ENCODE peak calls at places on chromosomes 4 and X, in four cellular contexts. Q is psoas muscle, Z is RWPE1, W is aorta. D is an unnamed sample.

GRCh38 chrX:142251665-142252064 is 46.6 kb upstream of the MAGEC2 start:
- DNase-seq in Q (no peak), Z (peak), W (no peak), D (no peak)

GRCh38 chr4:169080970-169081369 is 70.9 kb upstream of the CBR4 start:
- DNase-seq in Q (no peak), Z (no peak), W (no peak), D (no peak)

GRCh38 chr4:66216252-66216651 is 546.0 kb upstream of the EPHA5 start:
- DNase-seq in Q (no peak), Z (no peak), W (no peak), D (no peak)

GRCh38 chr4:8594097-8595038 is 1.8 kb downstream of the CPZ start:
- DNase-seq in Q (no peak), Z (peak), W (no peak), D (no peak)

GRCh38 chr4:170652571-170652970 is 562.8 kb upstream of the AADAT start:
- DNase-seq in Q (no peak), Z (no peak), W (no peak), D (no peak)

GRCh38 chr4:156889616-156890594 is 81.7 kb downstream of the PDGFC start:
- DNase-seq in Q (peak), Z (no peak), W (no peak), D (no peak)

GRCh38 chr4:6367313-6367945 is 97.8 kb downstream of the WFS1 start:
- DNase-seq in Q (no peak), Z (no peak), W (no peak), D (no peak)

GRCh38 chr4:185016946-185017797 is 1.1 kb upstream of the HELT start:
- DNase-seq in Q (no peak), Z (no peak), W (no peak), D (no peak)

GRCh38 chr4:73019462-73020047 is 50.0 kb downstream of the COX18 start:
- DNase-seq in Q (no peak), Z (peak), W (no peak), D (peak)

GRCh38 chrX:55056820-55057690 is 17.8 kb upstream of the PAGE2B start:
- DNase-seq in Q (no peak), Z (no peak), W (no peak), D (peak)

GRCh38 chr4:123037809-123038208 is 115.4 kb upstream of the NUDT6 start:
- DNase-seq in Q (no peak), Z (no peak), W (no peak), D (no peak)

GRCh38 chr4:121654738-121655137 is 42.0 kb downstream of the ANXA5 start:
- DNase-seq in Q (no peak), Z (no peak), W (no peak), D (no peak)

GRCh38 chr4:77950204-77950603 is 87.6 kb downstream of the MRPL1 start:
- DNase-seq in Q (no peak), Z (no peak), W (no peak), D (no peak)

GRCh38 chr4:173182403-173182802 is 13.8 kb downstream of the GALNT7 start:
- DNase-seq in Q (no peak), Z (peak), W (no peak), D (no peak)

GRCh38 chrX:31271615-31272471 is 200.0 kb upstream of the FTHL17 start:
- DNase-seq in Q (no peak), Z (peak), W (no peak), D (no peak)

GRCh38 chr4:44056721-44057151 is 391.9 kb downstream of the KCTD8 start:
- DNase-seq in Q (no peak), Z (no peak), W (no peak), D (no peak)

GRCh38 chrX:153865685-153866084 is 20.3 kb downstream of the L1CAM start:
- DNase-seq in Q (no peak), Z (no peak), W (no peak), D (no peak)

GRCh38 chrX:39577206-39577605 is 520.6 kb downstream of the BCOR start:
- DNase-seq in Q (no peak), Z (no peak), W (no peak), D (no peak)

GRCh38 chr4:11178433-11178832 is 250.3 kb downstream of the HS3ST1 start:
- DNase-seq in Q (no peak), Z (no peak), W (no peak), D (no peak)

GRCh38 chr4:53929955-53930798 is 134.2 kb downstream of the CHIC2 start:
- DNase-seq in Q (peak), Z (peak), W (peak), D (peak)

GRCh38 chr4:23114538-23114937 is 421.8 kb downstream of the GBA3 start:
- DNase-seq in Q (no peak), Z (no peak), W (no peak), D (no peak)

GRCh38 chrX:101040197-101040596 is 11.7 kb downstream of the TRMT2B start:
- DNase-seq in Q (no peak), Z (no peak), W (no peak), D (no peak)

GRCh38 chr4:53674891-53675290 is 83.6 kb upstream of the LNX1 start:
- DNase-seq in Q (no peak), Z (no peak), W (no peak), D (no peak)

GRCh38 chrX:111837226-111837625 is 38.8 kb upstream of the TRPC5OS start:
- DNase-seq in Q (no peak), Z (no peak), W (no peak), D (no peak)

GRCh38 chrX:110491846-110492620 is 133.4 kb downstream of the RTL9 start:
- DNase-seq in Q (no peak), Z (no peak), W (no peak), D (no peak)

GRCh38 chrX:49977319-49978090 is 55.1 kb downstream of the CLCN5 start:
- DNase-seq in Q (no peak), Z (no peak), W (no peak), D (no peak)

GRCh38 chr4:153407906-153408305 is 58.3 kb upstream of the TMEM131L start:
- DNase-seq in Q (no peak), Z (no peak), W (no peak), D (no peak)

GRCh38 chr4:76881375-76881774 is 16.6 kb downstream of the SOWAHB start:
- DNase-seq in Q (no peak), Z (peak), W (no peak), D (no peak)

GRCh38 chr4:770022-770421 is 55.9 kb downstream of the CPLX1 start:
- DNase-seq in Q (no peak), Z (no peak), W (no peak), D (no peak)

GRCh38 chr4:102139132-102139573 is 206.1 kb downstream of the SLC39A8 start:
- DNase-seq in Q (no peak), Z (peak), W (no peak), D (no peak)

GRCh38 chrX:1072637-1073377 is 139.6 kb downstream of the CRLF2 start:
- DNase-seq in Q (no peak), Z (no peak), W (no peak), D (no peak)

GRCh38 chrX:111372065-111372464 is 39.9 kb downstream of the DCX start:
- DNase-seq in Q (no peak), Z (no peak), W (no peak), D (no peak)

GRCh38 chr4:189113389-189113888 is 827.2 kb upstream of the FRG1 start:
- DNase-seq in Q (no peak), Z (no peak), W (no peak), D (no peak)

GRCh38 chr4:173498771-173499170 is 31.3 kb downstream of the HAND2 start:
- DNase-seq in Q (no peak), Z (no peak), W (no peak), D (no peak)

GRCh38 chr4:93891244-93891643 is 62.7 kb downstream of the ATOH1 start:
- DNase-seq in Q (no peak), Z (no peak), W (no peak), D (no peak)
- H3K27ac ChIP-seq in Q (no peak), Z (no peak), W (no peak), D (no peak)

GRCh38 chrX:9515464-9515863 is 50.6 kb downstream of the TBL1X start:
- DNase-seq in Q (no peak), Z (no peak), W (no peak), D (no peak)

GRCh38 chrX:9515973-9516538 is 51.2 kb downstream of the TBL1X start:
- DNase-seq in Q (no peak), Z (no peak), W (no peak), D (no peak)

GRCh38 chrX:9516635-9517034 is 51.8 kb downstream of the TBL1X start:
- DNase-seq in Q (no peak), Z (no peak), W (no peak), D (no peak)

GRCh38 chrX:9510366-9510765 is 45.5 kb downstream of the TBL1X start:
- DNase-seq in Q (no peak), Z (no peak), W (no peak), D (no peak)

DNA sequence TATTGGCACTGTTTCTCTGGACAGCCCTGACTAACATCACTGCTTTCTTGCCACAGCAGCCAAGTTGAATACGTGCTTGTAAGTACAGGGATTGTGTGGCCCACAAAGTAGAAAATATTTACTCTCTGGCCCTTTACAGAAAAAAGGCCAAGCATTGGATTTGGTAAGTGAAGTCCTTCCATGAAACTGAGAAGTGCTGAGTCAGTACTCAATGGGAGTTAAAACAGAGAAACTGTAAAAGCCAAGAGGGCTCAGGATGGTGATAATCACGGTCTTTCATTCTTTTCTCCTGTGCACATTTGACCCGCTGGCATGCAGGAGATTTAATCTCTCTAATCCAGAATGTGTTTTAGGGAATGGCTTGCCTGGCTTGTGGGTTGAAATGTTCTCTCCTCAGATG is 46.1 kb downstream of the TBL1X start:
- DNase-seq in Q (no peak), Z (no peak), W (no peak), D (no peak)
- H3K27ac ChIP-seq in Q (no peak), Z (no peak), W (no peak), D (no peak)

GRCh38 chr4:103493450-103494159 is 226.2 kb downstream of the TACR3 start:
- DNase-seq in Q (no peak), Z (no peak), W (no peak), D (no peak)
- H3K27ac ChIP-seq in Q (no peak), Z (no peak), W (no peak), D (no peak)

GRCh38 chr4:141220271-141220654 is 432 bp upstream of the ZNF330 start:
- DNase-seq in Q (no peak), Z (no peak), W (no peak), D (no peak)
- H3K27ac ChIP-seq in Q (peak), Z (no peak), W (no peak), D (peak)

GRCh38 chr4:186749611-186750281 is 26.1 kb upstream of the FAT1 start:
- DNase-seq in Q (no peak), Z (no peak), W (no peak), D (no peak)
- H3K27ac ChIP-seq in Q (no peak), Z (no peak), W (no peak), D (no peak)

DNA sequence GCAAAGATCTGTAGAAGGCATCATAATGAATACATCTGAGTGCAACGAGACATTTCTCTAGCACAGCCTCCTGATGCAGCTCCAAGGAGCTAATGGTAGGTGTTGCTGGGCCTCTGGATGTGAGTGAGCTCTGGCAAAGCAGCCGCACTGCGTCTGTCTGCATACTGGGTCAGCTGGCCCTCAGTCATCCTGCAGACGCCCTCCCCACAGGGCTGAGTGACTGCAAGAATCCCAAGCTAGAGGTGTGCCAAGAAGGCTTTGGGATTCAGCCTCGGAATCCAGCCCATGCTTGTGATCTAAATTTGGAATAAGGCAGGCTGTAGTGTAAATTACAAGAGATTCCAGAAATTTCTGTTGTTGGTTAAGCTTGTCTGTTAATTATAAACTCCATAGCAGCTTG is 18.5 kb downstream of the HERC3 start:
- DNase-seq in Q (peak), Z (no peak), W (peak), D (no peak)
- H3K27ac ChIP-seq in Q (peak), Z (peak), W (peak), D (no peak)

D was measured in CD4-positive, alpha-beta memory T cell.